ENCODE peak calls at places on chromosomes 13 and 19, in eight cellular contexts. M is A549, B is K562, H is GM12878, O is HepG2, E is HCT116, G is H1, W is endothelial cell of umbilical vein. U is an unnamed sample.

GRCh38 chr13:48112896-48113525 is 18.1 kb upstream of the MED4 start:
- DNase-seq in M (no peak), B (no peak), H (no peak), O (no peak), E (no peak), G (no peak), W (no peak), U (no peak)

GRCh38 chr19:51372649-51373504 is at the start of gene NKG7:
- DNase-seq in M (no peak), B (peak), H (peak), O (no peak), E (no peak), G (no peak), W (no peak), U (peak)

GRCh38 chr13:98033277-98034247 is 80.1 kb downstream of the IPO5 start:
- DNase-seq in M (peak), B (peak), H (no peak), O (peak), E (peak), G (no peak), W (peak), U (peak)

GRCh38 chr13:110944121-110944967 is 29.5 kb upstream of the ANKRD10 start:
- DNase-seq in M (peak), B (peak), H (no peak), O (peak), E (peak), G (no peak), W (peak), U (peak)

GRCh38 chr13:31807090-31807541 is 67.8 kb downstream of the RXFP2 start:
- DNase-seq in M (no peak), B (no peak), H (no peak), O (no peak), E (no peak), G (no peak), W (no peak), U (peak)

GRCh38 chr13:49791753-49792549 is 531 bp downstream of the KPNA3 start:
- DNase-seq in M (no peak), B (peak), H (no peak), O (no peak), E (no peak), G (no peak), W (no peak), U (peak)

GRCh38 chr13:73765651-73766384 is 368.4 kb downstream of the KLF12 start:
- DNase-seq in M (no peak), B (no peak), H (no peak), O (peak), E (no peak), G (no peak), W (peak), U (no peak)

GRCh38 chr13:76723551-76724232 is 162.5 kb downstream of the KCTD12 start:
- DNase-seq in M (no peak), B (no peak), H (no peak), O (no peak), E (no peak), G (peak), W (peak), U (peak)

GRCh38 chr19:28553005-28553404 is 659.9 kb downstream of the UQCRFS1 start:
- DNase-seq in M (no peak), B (peak), H (no peak), O (no peak), E (no peak), G (no peak), W (no peak), U (peak)

GRCh38 chr19:9323557-9323918 is 441 bp upstream of the ZNF559 start:
- DNase-seq in M (peak), B (peak), H (peak), O (peak), E (peak), G (no peak), W (peak), U (peak)

GRCh38 chr19:35712529-35712909 is 5.3 kb upstream of the KMT2B start:
- DNase-seq in M (no peak), B (no peak), H (no peak), O (no peak), E (no peak), G (no peak), W (no peak), U (no peak)

GRCh38 chr19:49403404-49404187 is 15.5 kb downstream of the KASH5 start:
- DNase-seq in M (no peak), B (no peak), H (no peak), O (no peak), E (no peak), G (peak), W (no peak), U (no peak)

GRCh38 chr13:111609631-111610030 is 289.2 kb downstream of the TEX29 start:
- DNase-seq in M (no peak), B (no peak), H (no peak), O (no peak), E (no peak), G (no peak), W (no peak), U (no peak)

GRCh38 chr19:21269813-21270212 is 59.4 kb downstream of the ZNF708 start:
- DNase-seq in M (no peak), B (peak), H (no peak), O (no peak), E (no peak), G (no peak), W (no peak), U (no peak)

GRCh38 chr13:110480161-110480560 is 81.4 kb downstream of the RAB20 start:
- DNase-seq in M (no peak), B (no peak), H (no peak), O (no peak), E (no peak), G (no peak), W (no peak), U (no peak)

GRCh38 chr19:1252221-1252817 is 3.9 kb downstream of the MIDN start:
- DNase-seq in M (no peak), B (no peak), H (no peak), O (no peak), E (no peak), G (no peak), W (peak), U (peak)
- TF ChIP-seq POLR2A in M (no peak), B (no peak), H (no peak), O (no peak), E (no peak), G (no peak), W (no peak), U (no peak)

GRCh38 chr19:47323872-47324271 is 8.1 kb upstream of the C5AR2 start:
- DNase-seq in M (no peak), B (no peak), H (no peak), O (no peak), E (no peak), G (no peak), W (no peak), U (no peak)
- TF ChIP-seq MAX in M (no peak), B (no peak), H (no peak), O (no peak), E (no peak), G (no peak), W (no peak), U (no peak)

DNA sequence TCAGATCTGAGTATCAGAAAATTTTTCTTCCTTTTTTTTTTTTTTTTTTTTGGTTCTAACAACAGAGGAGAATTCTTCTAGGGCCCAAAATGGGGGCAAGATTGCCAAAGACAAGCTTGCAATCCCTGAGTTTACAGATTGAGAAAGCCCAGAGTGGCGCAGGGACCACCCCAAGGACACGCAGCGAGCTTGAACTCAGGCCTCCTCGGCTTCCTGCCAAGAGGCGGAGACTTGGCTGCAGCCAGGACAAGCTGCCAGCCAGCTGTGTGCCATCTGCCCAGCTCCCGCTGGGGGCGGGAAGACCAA is 508 bp upstream of the MRPL34 start:
- DNase-seq in M (no peak), B (no peak), H (no peak), O (no peak), E (no peak), G (no peak), W (no peak), U (no peak)
- H3K4me3 ChIP-seq in M (no peak), B (peak), H (peak), O (no peak), E (no peak), G (peak), W (no peak), U (peak)

GRCh38 chr19:531753-532571 is at the start of gene CDC34:
- DNase-seq in M (no peak), B (no peak), H (no peak), O (no peak), E (no peak), G (no peak), W (peak), U (peak)
- TF ChIP-seq POLR2A in M (peak), B (no peak), H (peak), O (no peak), E (no peak), G (no peak), W (peak), U (no peak)

GRCh38 chr13:94020833-94021232 is 458.6 kb downstream of the DCT start:
- DNase-seq in M (peak), B (no peak), H (no peak), O (no peak), E (no peak), G (no peak), W (no peak), U (no peak)
- TF ChIP-seq MAX in M (no peak), B (no peak), H (no peak), O (no peak), E (no peak), G (no peak), W (no peak), U (no peak)

GRCh38 chr13:107864543-107865460 is 350.5 kb downstream of the LIG4 start:
- DNase-seq in M (no peak), B (peak), H (no peak), O (peak), E (no peak), G (no peak), W (peak), U (peak)
- H3K4me3 ChIP-seq in M (no peak), B (no peak), H (no peak), O (no peak), E (no peak), G (peak), W (no peak), U (no peak)